ENCODE peak calls at places on chromosomes 7 and 10, in seven cellular contexts. G is pancreas, Q is NCI-H510A, R is GM10248, D is T-helper 9 cell, O is mucosa of gallbladder, L is fibroblast of mammary gland. M is an unnamed sample.

GRCh38 chr10:45580371-45580770 is 92.2 kb downstream of the ZFAND4 start:
- DNase-seq in L (no peak), O (no peak), D (no peak), R (peak), Q (no peak), G (no peak), M (no peak)

GRCh38 chr7:136502162-136502561 is 366.3 kb upstream of the CHRM2 start:
- DNase-seq in D (no peak), Q (no peak), R (no peak), O (no peak), G (no peak), L (no peak), M (peak)

GRCh38 chr10:78781251-78781913 is 287.4 kb upstream of the ZMIZ1 start:
- DNase-seq in D (no peak), O (no peak), L (no peak), Q (no peak), R (no peak), G (no peak), M (no peak)

GRCh38 chr7:30906520-30907240 is 5.0 kb upstream of the AQP1 start:
- DNase-seq in L (peak), O (no peak), R (no peak), G (no peak), Q (no peak), D (no peak), M (peak)

GRCh38 chr7:2773608-2774007 is 70.5 kb downstream of the GNA12 start:
- DNase-seq in G (no peak), Q (no peak), R (no peak), D (no peak), O (no peak), L (no peak), M (no peak)

GRCh38 chr10:84401838-84402611 is 73.6 kb downstream of the CCSER2 start:
- DNase-seq in D (no peak), O (no peak), G (no peak), L (no peak), R (no peak), Q (no peak), M (no peak)

GRCh38 chr7:134024729-134025128 is 102.4 kb upstream of the LRGUK start:
- DNase-seq in O (no peak), Q (no peak), G (no peak), R (no peak), L (no peak), D (no peak), M (peak)

GRCh38 chr7:80439894-80440811 is 71.7 kb downstream of the GNAT3 start:
- DNase-seq in G (no peak), R (no peak), L (peak), D (no peak), O (no peak), Q (no peak), M (peak)

GRCh38 chr10:98920807-98921206 is 314.8 kb downstream of the HPSE2 start:
- DNase-seq in G (no peak), D (no peak), R (no peak), L (peak), Q (no peak), O (no peak), M (no peak)

GRCh38 chr7:86477343-86477742 is 166.4 kb upstream of the GRM3 start:
- DNase-seq in L (no peak), D (no peak), G (no peak), Q (no peak), O (no peak), R (no peak), M (no peak)

GRCh38 chr7:25675789-25676474 is 447.6 kb upstream of the NPVF start:
- DNase-seq in R (no peak), D (no peak), Q (peak), L (no peak), G (no peak), O (no peak), M (no peak)

GRCh38 chr10:59896186-59896585 is 10.2 kb downstream of the CCDC6 start:
- DNase-seq in O (no peak), R (no peak), G (peak), D (no peak), Q (no peak), L (no peak), M (no peak)

GRCh38 chr7:100588438-100588837 is 2.3 kb downstream of the FBXO24 start:
- DNase-seq in R (no peak), O (no peak), G (no peak), L (peak), D (no peak), Q (no peak), M (peak)

GRCh38 chr7:22351878-22352277 is 5.1 kb downstream of the RAPGEF5 start:
- DNase-seq in G (no peak), Q (no peak), L (peak), R (no peak), O (no peak), D (no peak), M (peak)

GRCh38 chr7:23472046-23472445 is 1.8 kb upstream of the IGF2BP3 start:
- DNase-seq in D (no peak), Q (no peak), G (no peak), R (no peak), L (no peak), O (no peak), M (no peak)

GRCh38 chr7:146150153-146150552 is 33.6 kb downstream of the CNTNAP2 start:
- DNase-seq in R (no peak), O (no peak), G (no peak), Q (no peak), D (no peak), L (peak), M (no peak)

GRCh38 chr10:127449491-127449890 is 99.6 kb upstream of the NPS start:
- DNase-seq in L (no peak), Q (no peak), R (no peak), D (no peak), O (no peak), G (no peak), M (no peak)